ENCODE peak calls at places on chromosomes 16 and 17, in ten cellular contexts. Z is lung; J is GM23248; B is CD8-positive, alpha-beta T cell; A is mammary epithelial cell; C is NT2/D1; I is Caco-2; R is AG09309; K is foreskin fibroblast; T is AG10803. S is an unnamed sample.

GRCh38 chr16:27080870-27081269 is 14.1 kb downstream of the C16orf82 start:
- DNase-seq in Z (no peak), J (peak), R (no peak), I (peak), K (no peak), A (no peak), T (no peak), C (peak), B (no peak), S (no peak)

GRCh38 chr17:38428150-38428642 is at the start of gene ARHGAP23:
- DNase-seq in I (peak), R (no peak), B (no peak), J (peak), K (peak), T (peak), C (no peak), A (peak), Z (peak), S (no peak)

GRCh38 chr17:47862621-47863440 is 11.9 kb upstream of the SP6 start:
- DNase-seq in I (no peak), J (peak), B (no peak), C (no peak), T (peak), R (no peak), K (peak), A (peak), Z (no peak), S (no peak)

GRCh38 chr17:64969046-64969501 is 49.8 kb upstream of the LRRC37A3 start:
- DNase-seq in J (no peak), B (no peak), C (no peak), I (no peak), R (no peak), T (no peak), Z (no peak), A (no peak), K (no peak), S (no peak)

GRCh38 chr16:22635345-22635744 is 124.7 kb downstream of the NPIPB5 start:
- DNase-seq in T (no peak), A (no peak), K (peak), Z (no peak), C (peak), I (no peak), R (no peak), J (peak), B (no peak), S (no peak)

GRCh38 chr16:83932955-83933673 is 19.9 kb upstream of the OSGIN1 start:
- DNase-seq in K (no peak), A (no peak), B (no peak), T (peak), Z (no peak), R (no peak), I (no peak), C (no peak), J (peak), S (peak)

GRCh38 chr17:81057079-81057730 is 22.3 kb downstream of the BAIAP2 start:
- DNase-seq in I (peak), J (peak), C (no peak), B (no peak), A (peak), Z (peak), R (no peak), K (peak), T (no peak), S (peak)

GRCh38 chr17:34318474-34318873 is 761 bp upstream of the CCL8 start:
- DNase-seq in I (peak), R (no peak), A (no peak), B (no peak), C (no peak), T (no peak), Z (no peak), J (no peak), K (no peak), S (no peak)

GRCh38 chr17:58314706-58315015 is 13.9 kb downstream of the TSPOAP1 start:
- DNase-seq in R (no peak), C (no peak), Z (no peak), I (no peak), J (no peak), A (no peak), K (no peak), T (no peak), B (no peak), S (no peak)

GRCh38 chr16:85291302-85292148 is 179.3 kb upstream of the CIBAR2 start:
- DNase-seq in B (no peak), R (no peak), T (no peak), C (no peak), Z (peak), A (no peak), I (peak), J (no peak), K (no peak), S (no peak)

GRCh38 chr17:8673621-8674020 is 43.1 kb upstream of the MYH10 start:
- DNase-seq in Z (no peak), A (no peak), T (peak), I (no peak), J (peak), K (no peak), R (peak), B (no peak), C (no peak), S (peak)

GRCh38 chr16:80931985-80932720 is 74.5 kb downstream of the CMC2 start:
- DNase-seq in Z (peak), J (peak), R (peak), C (peak), I (peak), T (peak), K (peak), B (no peak), A (peak), S (peak)

GRCh38 chr16:81808933-81809480 is 29.9 kb downstream of the PLCG2 start:
- DNase-seq in B (no peak), I (no peak), A (no peak), K (no peak), R (no peak), T (no peak), Z (no peak), C (no peak), J (no peak), S (no peak)

GRCh38 chr17:49285716-49286115 is 55.1 kb upstream of the PHOSPHO1 start:
- DNase-seq in K (no peak), A (no peak), Z (no peak), B (no peak), C (no peak), J (no peak), T (no peak), I (no peak), R (no peak), S (no peak)

DNA sequence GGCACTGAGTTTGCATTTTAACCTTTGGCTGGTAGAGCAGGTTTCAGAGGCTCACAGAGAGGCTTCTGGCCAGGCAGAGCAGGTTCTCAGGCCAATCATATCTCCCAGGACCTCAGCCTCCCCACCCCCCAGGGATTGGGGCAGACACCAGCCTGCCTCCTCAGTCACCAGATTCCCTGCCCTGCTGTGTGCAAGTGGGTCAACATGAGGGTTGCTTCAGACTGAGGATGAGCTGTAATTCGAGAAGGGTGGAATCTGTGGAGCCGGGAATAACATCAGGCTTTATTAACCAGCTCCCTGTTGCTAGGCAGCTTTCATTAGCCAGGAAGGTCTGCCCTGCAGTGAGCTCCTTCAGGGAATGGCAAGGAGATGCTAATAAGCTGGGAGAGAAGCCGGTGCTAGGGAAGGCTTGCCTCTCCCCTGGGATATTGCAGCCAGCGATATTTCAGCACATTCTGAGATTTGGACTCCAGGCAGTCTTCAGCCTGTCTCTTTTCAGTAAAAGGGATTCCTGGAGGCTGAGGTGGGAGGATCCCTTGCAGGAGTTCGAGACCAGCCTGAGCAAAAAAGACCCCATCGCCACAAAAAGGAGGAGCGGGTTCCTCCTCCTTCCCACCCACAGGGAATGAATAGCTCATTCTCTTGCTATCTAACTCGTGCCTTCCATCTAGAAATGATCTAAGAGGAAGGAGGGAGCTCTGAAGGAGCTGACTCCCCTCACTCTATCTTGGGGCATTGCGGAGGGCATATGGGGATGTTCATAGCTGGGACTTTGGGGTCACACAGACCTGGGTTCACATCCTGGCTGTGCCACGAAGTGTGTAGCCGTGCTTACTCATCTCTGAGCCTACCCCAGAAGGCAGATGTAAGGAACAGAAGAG is 10.7 kb downstream of the SGSM2 start:
- DNase-seq in K (peak), A (peak), Z (no peak), J (peak), B (no peak), R (peak), T (peak), C (peak), I (peak), S (peak)
- H3K4me3 ChIP-seq in K (no peak), A (no peak), Z (no peak), J (no peak), B (no peak), R (no peak), T (no peak), C (peak), I (no peak), S (no peak)

GRCh38 chr17:62666801-62667591 is 39.5 kb downstream of the MRC2 start:
- DNase-seq in C (no peak), A (no peak), B (no peak), K (no peak), I (no peak), J (no peak), T (no peak), Z (no peak), R (no peak), S (no peak)
- H3K4me3 ChIP-seq in C (no peak), A (no peak), B (no peak), K (no peak), I (no peak), J (no peak), T (no peak), Z (no peak), R (no peak), S (no peak)

GRCh38 chr16:4110680-4111079 is 5.6 kb downstream of the ADCY9 start:
- DNase-seq in C (no peak), K (no peak), Z (peak), I (no peak), J (peak), A (no peak), T (no peak), R (no peak), B (no peak), S (no peak)
- H3K4me3 ChIP-seq in C (no peak), K (peak), Z (no peak), I (no peak), J (peak), A (no peak), T (peak), R (no peak), B (no peak), S (no peak)

DNA sequence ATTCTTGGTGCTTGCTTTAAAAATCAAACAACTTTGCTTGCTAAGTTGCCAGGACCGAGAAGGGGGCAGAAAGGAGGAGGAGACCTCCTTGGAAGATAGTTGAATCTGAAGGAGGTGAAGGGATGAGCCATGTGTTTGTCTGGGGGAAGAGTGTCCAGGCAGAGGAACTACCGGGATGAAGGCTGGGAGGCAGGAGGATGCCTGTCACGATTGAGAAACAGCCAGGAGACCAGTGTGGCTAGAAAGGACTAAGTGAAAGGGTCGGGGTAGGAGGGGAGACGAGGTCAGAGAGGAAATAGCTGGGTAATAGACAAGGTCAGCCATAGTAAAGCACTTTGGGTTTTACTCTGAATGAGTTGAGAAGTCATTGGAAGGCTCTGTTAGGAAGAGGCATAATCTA is 38.9 kb upstream of the CSNK2A2 start:
- DNase-seq in K (no peak), A (no peak), I (no peak), R (no peak), T (no peak), Z (no peak), B (no peak), J (no peak), C (no peak), S (no peak)
- H3K4me3 ChIP-seq in K (no peak), A (no peak), I (no peak), R (no peak), T (no peak), Z (no peak), B (no peak), J (no peak), C (peak), S (no peak)

GRCh38 chr17:17739388-17740066 is 58.3 kb downstream of the RAI1 start:
- DNase-seq in Z (no peak), K (peak), I (no peak), J (peak), A (peak), T (peak), R (no peak), B (no peak), C (no peak), S (no peak)
- H3K4me3 ChIP-seq in Z (no peak), K (no peak), I (no peak), J (no peak), A (no peak), T (no peak), R (no peak), B (no peak), C (no peak), S (no peak)

DNA sequence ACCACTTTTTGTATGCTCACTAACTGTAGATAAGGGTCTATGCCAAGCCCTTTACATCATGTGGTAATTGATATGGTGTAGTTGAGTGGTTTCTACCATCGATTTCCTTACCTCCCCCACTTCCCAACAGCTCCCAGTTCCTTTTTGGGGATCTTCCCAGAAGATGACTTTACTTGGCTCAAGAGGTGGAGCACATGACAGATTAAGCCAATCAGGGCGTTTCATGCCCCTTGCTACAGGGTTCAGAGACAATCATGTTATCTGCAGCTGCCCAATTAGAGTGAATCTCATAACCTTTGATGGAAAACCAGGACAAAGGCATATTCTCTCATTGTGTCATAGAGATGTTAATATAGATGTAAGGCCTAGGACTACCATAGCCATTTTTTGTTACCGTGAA is 16.2 kb upstream of the BMERB1 start:
- DNase-seq in C (no peak), R (no peak), Z (no peak), I (no peak), J (no peak), B (no peak), A (no peak), T (no peak), K (no peak), S (no peak)
- H3K4me3 ChIP-seq in C (no peak), R (no peak), Z (no peak), I (no peak), J (no peak), B (no peak), A (no peak), T (no peak), K (no peak), S (no peak)

GRCh38 chr17:36869856-36870617 is 67.2 kb upstream of the LHX1 start:
- DNase-seq in T (peak), A (peak), C (no peak), J (peak), R (no peak), B (no peak), I (no peak), Z (no peak), K (no peak), S (no peak)

GRCh38 chr17:36864827-36865320 is 72.4 kb upstream of the LHX1 start:
- DNase-seq in A (no peak), I (no peak), R (no peak), J (no peak), T (no peak), K (no peak), C (peak), B (no peak), Z (no peak), S (no peak)

GRCh38 chr17:36870618-36871002 is 66.7 kb upstream of the LHX1 start:
- DNase-seq in Z (no peak), T (no peak), K (no peak), C (no peak), B (no peak), A (no peak), J (no peak), R (no peak), I (no peak), S (no peak)

GRCh38 chr17:36867716-36868115 is 69.6 kb upstream of the LHX1 start:
- DNase-seq in R (no peak), B (no peak), Z (no peak), A (no peak), J (no peak), K (no peak), I (no peak), C (no peak), T (no peak), S (no peak)

GRCh38 chr17:36869441-36869840 is 67.8 kb upstream of the LHX1 start:
- DNase-seq in A (no peak), R (no peak), B (no peak), C (no peak), I (no peak), T (no peak), Z (no peak), K (no peak), J (no peak), S (no peak)
- H3K4me3 ChIP-seq in A (no peak), R (no peak), B (no peak), C (no peak), I (no peak), T (no peak), Z (no peak), K (no peak), J (no peak), S (no peak)